ENCODE peak calls at places on chromosomes 2 and 18, in four cellular contexts. J is HepG2, E is K562, A is GM12878. C is an unnamed sample.

GRCh38 chr2:239297142-239298125 is 103.4 kb downstream of the HDAC4 start:
- DNase-seq in J (peak; percentile 53), A (no peak), E (no peak), C (peak; percentile 8)

GRCh38 chr2:70083344-70084156 is 3.7 kb upstream of the PCBP1 start:
- DNase-seq in E (no peak), J (peak; percentile 87), A (peak; percentile 88), C (no peak)

GRCh38 chr2:20487392-20488135 is 40.7 kb downstream of the RHOB start:
- DNase-seq in J (no peak), A (no peak), E (no peak), C (peak; percentile 25)

GRCh38 chr2:130865401-130865800 is 28.7 kb downstream of the ARHGEF4 start:
- DNase-seq in A (no peak), E (no peak), J (no peak), C (no peak)

GRCh38 chr2:120939595-120940318 is 204.1 kb downstream of the GLI2 start:
- DNase-seq in J (no peak), E (peak; percentile 28), A (no peak), C (no peak)

GRCh38 chr2:189821953-189822748 is 37.9 kb downstream of the PMS1 start:
- DNase-seq in J (no peak), A (no peak), E (no peak), C (no peak)

GRCh38 chr2:5592906-5593305 is 99.3 kb upstream of the SOX11 start:
- DNase-seq in J (no peak), A (no peak), E (no peak), C (no peak)

GRCh38 chr2:179019260-179019659 is 30.7 kb downstream of the CCDC141 start:
- DNase-seq in J (no peak), A (no peak), E (no peak), C (no peak)

GRCh38 chr2:155815851-155816250 is 516.7 kb downstream of the NR4A2 start:
- DNase-seq in E (peak; percentile 11), J (peak; percentile 54), A (peak; percentile 5), C (peak; percentile 44)

GRCh38 chr2:48161632-48162031 is 255.3 kb upstream of the FBXO11 start:
- DNase-seq in E (no peak), A (no peak), J (no peak), C (no peak)

GRCh38 chr2:47658646-47659320 is 124.2 kb upstream of the MSH6 start:
- DNase-seq in A (no peak), J (no peak), E (no peak), C (no peak)

GRCh38 chr18:76495435-76496199 is 575 bp upstream of the ZNF516 start:
- DNase-seq in J (peak; percentile 65), E (no peak), A (no peak), C (peak; percentile 66)

GRCh38 chr2:101820519-101820918 is 123.0 kb downstream of the MAP4K4 start:
- DNase-seq in J (no peak), E (no peak), A (no peak), C (no peak)

GRCh38 chr2:207996848-207997247 is 28.5 kb downstream of the PLEKHM3 start:
- DNase-seq in A (no peak), E (no peak), J (no peak), C (no peak)

GRCh38 chr2:237547841-237548416 is 18.4 kb upstream of the PRLH start:
- DNase-seq in J (peak; percentile 30), E (no peak), A (no peak), C (peak; percentile 62)

GRCh38 chr2:78864205-78864604 is 161.3 kb upstream of the REG3G start:
- DNase-seq in J (no peak), A (no peak), E (no peak), C (no peak)

GRCh38 chr18:49112031-49112430 is 161.3 kb upstream of the SMAD7 start:
- DNase-seq in J (no peak), A (no peak), E (no peak), C (peak; percentile 32)

GRCh38 chr2:216574586-216574985 is 58.6 kb upstream of the IGFBP2 start:
- DNase-seq in A (no peak), E (no peak), J (no peak), C (no peak)

GRCh38 chr2:127084611-127085031 is 22.3 kb downstream of the BIN1 start:
- DNase-seq in A (no peak), J (no peak), E (no peak), C (no peak)

GRCh38 chr2:30862054-30862651 is 54.9 kb upstream of the CAPN13 start:
- DNase-seq in J (peak; percentile 79), A (no peak), E (peak; percentile 41), C (peak; percentile 65)

GRCh38 chr2:211157211-211157610 is 600.8 kb downstream of the CPS1 start:
- DNase-seq in A (no peak), J (no peak), E (no peak), C (no peak)

GRCh38 chr2:127220102-127220806 is at the start of gene CYP27C1:
- DNase-seq in J (no peak), E (no peak), A (no peak), C (peak; percentile 45)

GRCh38 chr2:158359846-158360245 is 96.7 kb downstream of the CCDC148 start:
- DNase-seq in J (peak; percentile 68), A (no peak), E (no peak), C (peak; percentile 19)

GRCh38 chr2:145799595-145800108 is 1279.7 kb upstream of the ZEB2 start:
- DNase-seq in J (no peak), E (no peak), A (no peak), C (no peak)

GRCh38 chr2:145798419-145798818 is 1278.5 kb upstream of the ZEB2 start:
- DNase-seq in E (no peak), J (no peak), A (no peak), C (no peak)

GRCh38 chr2:145801210-145801609 is 1281.3 kb upstream of the ZEB2 start:
- DNase-seq in E (no peak), J (no peak), A (no peak), C (no peak)

GRCh38 chr2:145797692-145798091 is 1277.8 kb upstream of the ZEB2 start:
- DNase-seq in E (no peak), A (no peak), J (no peak), C (no peak)

DNA sequence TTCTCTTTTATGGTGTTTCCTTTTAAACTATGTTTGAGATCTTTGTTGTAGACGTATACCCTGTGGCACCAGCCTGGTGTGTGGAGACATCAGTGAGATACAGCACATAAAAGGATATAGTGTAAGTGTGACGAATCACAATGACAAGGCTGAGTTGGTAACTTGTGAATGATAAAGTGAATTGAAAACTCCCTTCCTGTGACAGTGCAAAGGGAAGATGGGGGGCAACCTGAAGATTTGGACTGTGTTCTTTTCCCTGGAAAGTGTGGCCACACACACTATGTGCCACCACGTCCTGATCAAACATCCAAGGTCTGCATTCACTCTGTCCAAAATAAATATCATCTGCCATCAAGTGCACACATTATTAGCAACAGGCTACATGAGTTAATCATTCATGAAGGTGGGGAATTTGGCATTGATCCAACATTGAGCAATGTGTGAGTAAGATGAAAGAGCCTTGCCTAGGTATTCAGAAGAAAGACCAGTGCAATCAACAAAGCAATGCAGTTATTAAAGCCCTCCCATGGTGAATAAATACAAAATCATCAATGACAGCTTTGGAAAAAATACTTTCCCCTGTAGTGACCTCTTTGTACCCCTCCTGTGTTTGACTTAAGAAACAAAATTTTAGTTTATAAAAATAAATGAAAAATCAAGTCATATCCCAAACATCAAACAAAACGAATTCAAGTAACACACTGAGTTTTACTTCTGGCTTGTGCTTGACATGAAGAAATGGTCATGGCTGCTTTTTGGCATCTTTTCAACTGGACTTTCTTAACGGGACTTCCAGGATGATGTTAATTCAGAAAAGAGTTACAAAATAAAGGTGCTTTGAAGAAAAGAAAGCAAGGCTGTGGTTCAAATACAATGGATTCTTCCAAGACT is 1280.5 kb upstream of the ZEB2 start:
- DNase-seq in J (peak; percentile 100), E (no peak), A (no peak), C (no peak)
- TF ChIP-seq NR2C2 in J (peak; percentile 34), E (no peak), A (no peak), C (no peak)

DNA sequence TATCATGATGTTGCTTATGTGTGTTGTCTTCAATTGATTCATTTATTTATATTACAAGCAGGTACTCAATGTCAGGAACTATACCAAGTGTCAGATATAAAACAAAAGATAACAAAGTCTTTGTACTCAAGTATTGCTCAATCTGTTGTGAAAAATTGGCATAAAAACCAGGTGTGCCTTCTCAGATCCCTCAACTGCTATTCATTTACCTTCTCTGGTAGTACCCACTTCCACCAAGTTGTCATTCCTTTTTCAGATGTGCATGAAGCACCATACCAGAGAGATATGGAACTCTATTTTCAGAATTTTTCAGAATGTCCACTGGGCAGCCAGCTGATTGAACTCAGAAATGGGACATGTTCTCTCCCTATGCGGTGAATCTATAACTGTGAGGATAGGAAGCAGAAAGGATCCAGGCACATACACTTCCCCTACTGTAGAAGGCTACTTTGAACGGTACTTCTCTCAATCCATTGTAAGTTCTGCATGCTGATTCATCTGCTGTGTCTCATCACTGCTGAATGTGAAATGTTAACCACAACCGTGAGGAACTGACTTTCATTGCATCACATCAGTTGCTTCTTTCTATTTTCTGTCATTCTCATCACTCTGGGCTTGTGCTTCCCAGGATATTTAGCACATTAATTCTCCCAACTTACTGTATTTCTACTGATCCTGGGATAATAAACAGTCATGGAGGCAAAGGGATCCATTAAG is 1621.3 kb downstream of the SUCLG1 start:
- DNase-seq in J (no peak), E (no peak), A (no peak), C (no peak)
- TF ChIP-seq NR2C2 in J (no peak), E (no peak), A (no peak), C (no peak)

GRCh38 chr18:35750929-35751328 is 169.4 kb downstream of the GALNT1 start:
- DNase-seq in A (no peak), J (no peak), E (no peak), C (no peak)

GRCh38 chr18:35754464-35754863 is 172.9 kb downstream of the GALNT1 start:
- DNase-seq in A (no peak), E (no peak), J (no peak), C (no peak)

GRCh38 chr18:35755369-35755768 is 173.8 kb downstream of the GALNT1 start:
- DNase-seq in E (no peak), A (no peak), J (no peak), C (no peak)

GRCh38 chr18:35753306-35753910 is 171.9 kb downstream of the GALNT1 start:
- DNase-seq in A (no peak), E (no peak), J (no peak), C (no peak)

GRCh38 chr18:35756506-35757117 is 175.1 kb downstream of the GALNT1 start:
- DNase-seq in J (peak; percentile 45), A (no peak), E (peak; percentile 65), C (peak; percentile 63)
- TF ChIP-seq NR2C2 in J (no peak), A (no peak), E (no peak), C (no peak)

GRCh38 chr2:119283873-119284331 is 60.3 kb downstream of the STEAP3 start:
- DNase-seq in A (no peak), J (no peak), E (no peak), C (no peak)

GRCh38 chr2:119282139-119282965 is 58.7 kb downstream of the STEAP3 start:
- DNase-seq in J (no peak), A (no peak), E (no peak), C (no peak)

GRCh38 chr2:119279666-119280065 is 56.0 kb downstream of the STEAP3 start:
- DNase-seq in A (no peak), E (no peak), J (no peak), C (no peak)

GRCh38 chr2:119286661-119287060 is 63.0 kb downstream of the STEAP3 start:
- DNase-seq in J (no peak), E (no peak), A (no peak), C (no peak)

DNA sequence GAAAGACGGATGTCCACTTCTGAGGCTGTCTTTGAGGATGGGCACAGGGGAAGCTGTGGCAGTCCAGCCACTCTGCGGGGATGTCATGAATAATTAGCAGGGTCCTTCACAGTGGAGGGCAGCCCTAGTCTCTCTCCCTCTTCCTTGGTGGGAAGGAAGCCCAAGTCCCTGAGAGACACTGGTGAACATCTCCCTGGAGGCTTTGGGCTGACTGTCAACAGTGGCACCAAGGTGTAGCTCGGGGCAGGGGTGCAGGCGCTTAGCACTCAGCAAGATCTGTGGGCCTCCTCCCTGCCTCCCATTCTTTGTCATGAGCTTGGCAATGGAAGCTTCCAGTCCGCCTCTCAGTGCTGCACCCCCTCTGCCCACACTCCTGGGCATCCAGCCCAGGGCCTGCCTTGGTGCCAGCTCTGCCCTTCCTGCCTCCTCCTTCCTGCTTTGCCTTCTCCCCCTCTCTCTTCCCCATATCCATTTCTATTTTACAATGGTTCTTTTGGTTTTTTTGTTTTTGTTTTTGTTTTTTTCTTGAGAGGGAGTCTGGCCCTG is 59.4 kb downstream of the STEAP3 start:
- DNase-seq in E (no peak), A (no peak), J (no peak), C (no peak)
- TF ChIP-seq NR2C2 in E (no peak), A (no peak), J (no peak), C (no peak)